ENCODE peak calls at places on chromosome 12, in six cellular contexts. Y, U, J, Z, H and P are unnamed samples.

GRCh38 chr12:16531623-16532022 is 74.3 kb downstream of the LMO3 start:
- DNase-seq in H (no peak), Y (no peak), Z (no peak), U (no peak), J (no peak), P (no peak)

GRCh38 chr12:92719674-92720073 is 16.9 kb downstream of the PLEKHG7 start:
- DNase-seq in H (no peak), Z (no peak), J (no peak), Y (no peak), U (no peak), P (no peak)

GRCh38 chr12:128816643-128816920 is 7.2 kb downstream of the SLC15A4 start:
- DNase-seq in J (no peak), Y (no peak), U (no peak), H (no peak), Z (no peak), P (no peak)

GRCh38 chr12:45517360-45517759 is 212.1 kb upstream of the ARID2 start:
- DNase-seq in H (no peak), J (no peak), Y (no peak), U (no peak), Z (no peak), P (no peak)

GRCh38 chr12:12217018-12217359 is 49.9 kb downstream of the LRP6 start:
- DNase-seq in Y (no peak), H (no peak), Z (no peak), U (no peak), J (peak), P (no peak)

GRCh38 chr12:94429633-94430032 is 30.0 kb downstream of the CEP83 start:
- DNase-seq in J (no peak), Y (no peak), Z (peak), H (no peak), U (no peak), P (no peak)

GRCh38 chr12:112978163-112979081 is at the start of gene OAS2:
- DNase-seq in U (peak), Z (peak), Y (peak), H (no peak), J (no peak), P (peak)

GRCh38 chr12:15208140-15208539 is 13.1 kb downstream of the RERG start:
- DNase-seq in Y (no peak), H (no peak), Z (no peak), J (peak), U (no peak), P (peak)

GRCh38 chr12:40534828-40535227 is 157.4 kb upstream of the CNTN1 start:
- DNase-seq in Z (no peak), H (no peak), J (no peak), U (no peak), Y (no peak), P (no peak)

GRCh38 chr12:16685107-16685506 is 79.1 kb upstream of the LMO3 start:
- DNase-seq in J (no peak), U (no peak), Z (no peak), Y (no peak), H (no peak), P (no peak)

GRCh38 chr12:19199322-19199721 is 69.8 kb downstream of the PLEKHA5 start:
- DNase-seq in U (no peak), H (no peak), Z (no peak), Y (no peak), J (no peak), P (no peak)

GRCh38 chr12:42609605-42610004 is 20.1 kb upstream of the PRICKLE1 start:
- DNase-seq in J (no peak), U (no peak), H (no peak), Y (no peak), Z (no peak), P (no peak)

GRCh38 chr12:108850854-108851573 is 6.4 kb downstream of the SSH1 start:
- DNase-seq in U (peak), J (peak), Y (peak), Z (no peak), H (peak), P (peak)

GRCh38 chr12:119061208-119061796 is 80.0 kb downstream of the SRRM4 start:
- DNase-seq in Z (peak), U (no peak), H (peak), Y (peak), J (peak), P (peak)

GRCh38 chr12:113299619-113300237 is 35.2 kb downstream of the SLC8B1 start:
- DNase-seq in Z (peak), H (peak), U (no peak), Y (peak), J (peak), P (peak)

GRCh38 chr12:85310456-85311076 is 30.5 kb downstream of the ALX1 start:
- DNase-seq in H (no peak), Y (peak), J (peak), Z (no peak), U (no peak), P (peak)

GRCh38 chr12:128449146-128449894 is 182.3 kb downstream of the TMEM132C start:
- DNase-seq in H (no peak), U (no peak), Y (no peak), Z (no peak), J (no peak), P (no peak)

GRCh38 chr12:124441443-124442190 is 125.8 kb downstream of the NCOR2 start:
- DNase-seq in U (no peak), Z (no peak), Y (peak), H (peak), J (no peak), P (no peak)

GRCh38 chr12:106251636-106252035 is 3.8 kb upstream of the CKAP4 start:
- DNase-seq in Z (no peak), H (no peak), Y (no peak), U (no peak), J (no peak), P (no peak)

GRCh38 chr12:4649358-4649661 is 396 bp downstream of the NDUFA9 start:
- DNase-seq in J (no peak), U (no peak), H (peak), Z (peak), Y (no peak), P (no peak)

GRCh38 chr12:126042286-126042685 is 977.1 kb downstream of the AACS start:
- DNase-seq in J (no peak), U (no peak), Y (no peak), H (no peak), Z (no peak), P (no peak)

GRCh38 chr12:26572131-26572530 is 260.9 kb downstream of the ITPR2 start:
- DNase-seq in J (no peak), Z (no peak), U (no peak), Y (no peak), H (no peak), P (no peak)

GRCh38 chr12:83573676-83574075 is 887.0 kb downstream of the TMTC2 start:
- DNase-seq in J (peak), Y (no peak), Z (no peak), U (no peak), H (no peak), P (peak)

GRCh38 chr12:47527816-47528215 is 178.0 kb downstream of the RPAP3 start:
- DNase-seq in Y (no peak), Z (no peak), H (no peak), J (no peak), U (no peak), P (no peak)

GRCh38 chr12:12992418-12993175 is 7.5 kb downstream of the HEBP1 start:
- DNase-seq in Y (peak), Z (peak), U (no peak), J (peak), H (no peak), P (peak)

GRCh38 chr12:23659151-23659550 is 290.3 kb downstream of the SOX5 start:
- DNase-seq in Y (no peak), J (no peak), U (no peak), Z (no peak), H (no peak), P (no peak)

GRCh38 chr12:114729731-114730130 is 45.8 kb upstream of the TBX3 start:
- DNase-seq in U (no peak), H (no peak), Y (no peak), J (peak), Z (no peak), P (no peak)

GRCh38 chr12:92398565-92399309 is 253.1 kb upstream of the BTG1 start:
- DNase-seq in H (no peak), Y (no peak), U (no peak), Z (no peak), J (no peak), P (no peak)

GRCh38 chr12:13142747-13143146 is 39.3 kb upstream of the GSG1 start:
- DNase-seq in H (no peak), Y (no peak), U (no peak), J (no peak), Z (no peak), P (no peak)

GRCh38 chr12:43988838-43989560 is 153.1 kb downstream of the TMEM117 start:
- DNase-seq in Y (no peak), J (no peak), U (peak), H (no peak), Z (no peak), P (no peak)

GRCh38 chr12:26803552-26803951 is 29.4 kb downstream of the ITPR2 start:
- DNase-seq in Z (no peak), H (no peak), Y (peak), U (no peak), J (peak), P (no peak)

GRCh38 chr12:41709463-41710285 is 435.0 kb downstream of the GXYLT1 start:
- DNase-seq in U (no peak), Z (no peak), Y (peak), H (no peak), J (peak), P (no peak)

GRCh38 chr12:18752280-18752920 is 14.5 kb downstream of the CAPZA3 start:
- DNase-seq in J (peak), Y (no peak), H (peak), U (no peak), Z (no peak), P (no peak)

GRCh38 chr12:103929051-103929908 is 930 bp upstream of the HSP90B1 start:
- DNase-seq in J (peak), Y (peak), U (peak), Z (peak), H (peak), P (peak)
- TF ChIP-seq POLR2A in J (peak), Y (peak), U (peak), Z (peak), H (peak), P (peak)

GRCh38 chr12:101616027-101616494 is 21.3 kb downstream of the MYBPC1 start:
- DNase-seq in Y (peak), H (no peak), J (no peak), Z (peak), U (no peak), P (peak)
- TF ChIP-seq MYC in Y (no peak), H (no peak), J (no peak), Z (no peak), U (no peak), P (no peak)

DNA sequence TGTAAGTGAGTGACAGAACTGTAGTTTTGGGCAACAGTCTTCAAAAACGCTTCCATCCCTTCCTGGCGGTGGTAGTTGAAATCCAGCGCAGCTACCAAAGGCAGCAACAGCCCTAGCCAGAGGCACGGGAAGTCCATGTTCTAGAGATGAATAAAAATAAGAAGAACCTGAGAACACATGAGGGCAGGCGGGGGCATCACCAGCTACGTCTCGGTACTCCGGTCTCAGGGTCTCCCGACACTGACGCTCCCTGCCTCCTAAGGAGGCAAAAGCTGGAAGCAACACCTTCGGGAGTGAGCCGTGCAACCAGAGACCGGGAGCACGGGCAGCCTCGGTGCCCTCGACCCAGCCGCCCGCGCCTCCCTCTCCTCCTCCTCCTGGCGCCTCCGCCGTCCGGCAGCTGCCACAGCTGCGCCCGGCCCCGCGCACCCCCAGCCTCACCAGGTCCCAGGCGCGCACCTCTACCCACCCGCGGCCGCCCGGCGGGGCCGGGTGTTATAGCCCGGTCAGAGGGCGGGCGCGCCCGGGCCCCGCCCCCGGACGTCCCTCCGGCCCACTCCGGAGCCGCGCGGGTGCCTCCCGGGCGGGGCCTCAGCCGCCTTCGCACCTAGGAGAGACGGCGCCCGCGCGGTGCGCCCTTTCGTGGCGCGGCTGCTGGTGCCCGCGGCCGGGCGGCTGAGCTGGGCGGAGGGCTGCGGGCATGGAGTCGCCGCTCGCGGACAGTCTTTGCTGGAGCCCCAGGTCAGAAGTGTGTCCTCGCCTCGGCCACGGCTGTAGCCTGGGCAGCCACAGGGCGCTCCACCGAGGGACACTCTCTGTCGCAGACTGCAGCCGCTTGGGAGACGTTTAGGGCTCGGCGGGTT is at the start of gene CPM:
- DNase-seq in U (no peak), J (peak), H (peak), Z (no peak), Y (peak), P (peak)
- TF ChIP-seq POLR2A in U (no peak), J (peak), H (no peak), Z (no peak), Y (no peak), P (no peak)

DNA sequence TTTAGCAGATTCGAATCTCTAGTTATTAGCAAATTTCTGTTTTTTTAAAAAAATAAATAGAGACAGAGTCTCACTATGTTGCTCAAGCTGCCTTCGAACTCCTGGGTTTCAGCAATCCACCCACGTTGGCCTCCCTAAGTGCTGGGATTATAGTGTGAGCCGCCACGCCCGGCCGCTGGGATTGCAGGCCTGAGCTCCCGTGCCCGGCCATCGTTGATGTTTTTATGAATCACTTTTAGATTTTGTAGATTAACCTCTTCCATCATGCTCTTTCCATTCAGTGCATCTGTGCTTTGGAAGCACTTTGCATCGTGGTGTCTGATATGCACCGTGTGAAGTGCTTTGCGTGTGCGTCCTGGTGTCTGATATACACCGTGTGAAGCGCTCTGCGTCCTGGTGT is 20.9 kb downstream of the PGAM5 start:
- DNase-seq in J (no peak), Z (no peak), U (no peak), Y (no peak), H (no peak), P (no peak)
- TF ChIP-seq MYC in J (no peak), Z (no peak), U (no peak), Y (no peak), H (no peak), P (no peak)